ENCODE peak calls at places on chromosomes 1 and 21, in nine cellular contexts. L is NCI-H1105 treated with DMSO at 0.1 percent for 48 hours; B is T1000; X is EH; Y is MV-4-11; I is activated CD4-positive, CD25-positive, alpha-beta regulatory T cell; S is foreskin fibroblast; O is NCI-H510A; J is effector memory CD8-positive, alpha-beta T cell. W is an unnamed sample.

GRCh38 chr1:109502368-109502851 is 7.1 kb downstream of the AMIGO1 start:
- DNase-seq in L (no peak), B (no peak), X (no peak), Y (no peak), I (no peak), S (no peak), O (no peak), J (peak; percentile 39), W (no peak)

GRCh38 chr1:9475061-9475627 is 64.1 kb upstream of the SLC25A33 start:
- DNase-seq in L (no peak), B (no peak), X (no peak), Y (no peak), I (no peak), S (no peak), O (no peak), J (no peak), W (peak; percentile 51)

GRCh38 chr1:19737413-19737812 is 62.3 kb downstream of the TMCO4 start:
- DNase-seq in L (no peak), B (no peak), X (peak; percentile 42), Y (no peak), I (no peak), S (peak; percentile 47), O (no peak), J (no peak), W (peak; percentile 73)

GRCh38 chr1:236524142-236524891 is 535 bp downstream of the LGALS8 start:
- DNase-seq in L (peak; percentile 43), B (peak; percentile 35), X (peak; percentile 85), Y (peak; percentile 82), I (peak; percentile 32), S (peak; percentile 88), O (no peak), J (peak; percentile 55), W (peak; percentile 83)

GRCh38 chr1:23593556-23594148 is 34.4 kb upstream of the ID3 start:
- DNase-seq in L (peak; percentile 83), B (peak; percentile 31), X (no peak), Y (no peak), I (no peak), S (no peak), O (peak; percentile 64), J (no peak), W (peak; percentile 98)

GRCh38 chr21:39647476-39647875 is 34.7 kb downstream of the B3GALT5 start:
- DNase-seq in L (no peak), B (no peak), X (peak; percentile 87), Y (peak; percentile 56), I (no peak), S (peak; percentile 66), O (no peak), J (no peak), W (peak; percentile 14)

GRCh38 chr1:30685796-30686165 is 37.6 kb downstream of the MATN1 start:
- DNase-seq in L (no peak), B (no peak), X (no peak), Y (no peak), I (no peak), S (no peak), O (no peak), J (no peak), W (no peak)

GRCh38 chr1:159229896-159230295 is 25.2 kb downstream of the ACKR1 start:
- DNase-seq in L (no peak), B (peak; percentile 14), X (peak; percentile 74), Y (no peak), I (no peak), S (no peak), O (no peak), J (no peak), W (no peak)

GRCh38 chr1:147225193-147225730 is at the start of gene FMO5:
- DNase-seq in L (no peak), B (no peak), X (peak; percentile 57), Y (peak; percentile 75), I (peak; percentile 15), S (peak; percentile 79), O (peak; percentile 23), J (peak; percentile 38), W (peak; percentile 55)

GRCh38 chr21:43865471-43866181 is 603 bp downstream of the AGPAT3 start:
- DNase-seq in L (no peak), B (no peak), X (peak; percentile 46), Y (no peak), I (peak; percentile 41), S (peak; percentile 64), O (no peak), J (peak; percentile 51), W (peak; percentile 31)

GRCh38 chr1:6473974-6474814 is 8.2 kb upstream of the TNFRSF25 start:
- DNase-seq in L (peak; percentile 93), B (no peak), X (no peak), Y (no peak), I (no peak), S (no peak), O (peak; percentile 96), J (no peak), W (no peak)

GRCh38 chr1:21857142-21857839 is 45.2 kb downstream of the LDLRAD2 start:
- DNase-seq in L (no peak), B (no peak), X (peak; percentile 74), Y (peak; percentile 94), I (no peak), S (peak; percentile 81), O (no peak), J (no peak), W (no peak)

GRCh38 chr1:119038363-119038762 is 50.2 kb upstream of the TBX15 start:
- DNase-seq in L (no peak), B (no peak), X (no peak), Y (no peak), I (no peak), S (no peak), O (no peak), J (no peak), W (no peak)

GRCh38 chr1:66302810-66303209 is 231.1 kb upstream of the SGIP1 start:
- DNase-seq in L (no peak), B (no peak), X (peak; percentile 54), Y (peak; percentile 25), I (no peak), S (no peak), O (no peak), J (peak; percentile 9), W (no peak)

GRCh38 chr1:234102591-234102990 is 198.1 kb downstream of the SLC35F3 start:
- DNase-seq in L (peak; percentile 80), B (no peak), X (no peak), Y (peak; percentile 56), I (no peak), S (no peak), O (no peak), J (no peak), W (no peak)

GRCh38 chr1:157134442-157134841 is 3.8 kb downstream of the ETV3 start:
- DNase-seq in L (no peak), B (no peak), X (no peak), Y (no peak), I (no peak), S (no peak), O (no peak), J (no peak), W (no peak)

GRCh38 chr1:173161510-173162221 is 45.5 kb downstream of the TNFSF4 start:
- DNase-seq in L (no peak), B (no peak), X (peak; percentile 81), Y (peak; percentile 7), I (no peak), S (peak; percentile 82), O (no peak), J (no peak), W (peak; percentile 96)

GRCh38 chr1:185693654-185694053 is 40.5 kb upstream of the HMCN1 start:
- DNase-seq in L (no peak), B (no peak), X (no peak), Y (no peak), I (no peak), S (no peak), O (no peak), J (no peak), W (no peak)

GRCh38 chr1:154729031-154729442 is 121.1 kb upstream of the ADAR start:
- DNase-seq in L (no peak), B (no peak), X (peak; percentile 70), Y (peak; percentile 43), I (no peak), S (no peak), O (no peak), J (no peak), W (no peak)

GRCh38 chr1:10280442-10281350 is 70.3 kb downstream of the KIF1B start:
- DNase-seq in L (no peak), B (no peak), X (peak; percentile 61), Y (no peak), I (no peak), S (peak; percentile 70), O (no peak), J (no peak), W (no peak)

GRCh38 chr1:26278835-26279597 is 870 bp upstream of the SH3BGRL3 start:
- DNase-seq in L (peak; percentile 63), B (no peak), X (peak; percentile 87), Y (peak; percentile 87), I (no peak), S (peak; percentile 84), O (no peak), J (no peak), W (peak; percentile 93)

GRCh38 chr1:24102966-24103365 is 9.0 kb downstream of the MYOM3 start:
- DNase-seq in L (no peak), B (no peak), X (no peak), Y (no peak), I (no peak), S (no peak), O (no peak), J (no peak), W (no peak)

GRCh38 chr1:85244271-85245053 is 15.0 kb downstream of the C1orf52 start:
- DNase-seq in L (no peak), B (no peak), X (peak; percentile 83), Y (peak; percentile 13), I (no peak), S (peak; percentile 83), O (no peak), J (no peak), W (peak; percentile 14)

GRCh38 chr1:213067366-213067765 is 16.3 kb downstream of the RPS6KC1 start:
- DNase-seq in L (no peak), B (no peak), X (peak; percentile 3), Y (no peak), I (no peak), S (peak; percentile 33), O (no peak), J (no peak), W (no peak)

GRCh38 chr1:60765204-60765603 is 317.2 kb upstream of the NFIA start:
- DNase-seq in L (peak; percentile 68), B (no peak), X (peak; percentile 23), Y (peak; percentile 45), I (no peak), S (peak; percentile 73), O (peak; percentile 26), J (no peak), W (peak; percentile 71)

GRCh38 chr21:33841561-33841960 is 74.0 kb downstream of the ATP5PO start:
- DNase-seq in L (no peak), B (no peak), X (no peak), Y (no peak), I (no peak), S (no peak), O (no peak), J (no peak), W (no peak)

GRCh38 chr1:218171302-218171893 is 113.7 kb upstream of the RRP15 start:
- DNase-seq in L (peak; percentile 72), B (no peak), X (peak; percentile 56), Y (peak; percentile 40), I (no peak), S (peak; percentile 68), O (no peak), J (no peak), W (peak; percentile 45)

GRCh38 chr21:45396620-45396995 is 8.4 kb upstream of the COL18A1 start:
- DNase-seq in L (no peak), B (no peak), X (no peak), Y (no peak), I (no peak), S (no peak), O (no peak), J (no peak), W (no peak)

GRCh38 chr21:45517249-45518065 is 24.8 kb downstream of the SLC19A1 start:
- DNase-seq in L (no peak), B (no peak), X (no peak), Y (peak; percentile 58), I (no peak), S (peak; percentile 31), O (no peak), J (no peak), W (peak; percentile 18)

GRCh38 chr1:228445867-228446584 is 29.4 kb upstream of the TRIM17 start:
- DNase-seq in L (no peak), B (no peak), X (peak; percentile 39), Y (peak; percentile 49), I (no peak), S (peak; percentile 74), O (peak; percentile 6), J (no peak), W (peak; percentile 52)

GRCh38 chr21:41634211-41634694 is 126.3 kb upstream of the TMPRSS2 start:
- DNase-seq in L (no peak), B (no peak), X (no peak), Y (no peak), I (no peak), S (no peak), O (no peak), J (no peak), W (peak; percentile 94)

W was measured in epithelial cell of esophagus.